ENCODE peak calls at places on chromosome 13, in five cellular contexts. One of them, this sample, is unnamed.
A peak's percentile ranks its signal among the peaks of the same experiment; 100 is the strongest.

GRCh38 chr13:80962855-80963254 is 621.9 kb upstream of the SPRY2 start:
- DNase-seq in kidney epithelial cell: no peak
- DNase-seq in dorsolateral prefrontal cortex: no peak
- DNase-seq in psoas muscle: no peak
- DNase-seq in left ventricle myocardium inferior: no peak
- DNase-seq in this sample: no peak

GRCh38 chr13:93244141-93244917 is 17.7 kb downstream of the GPC6 start:
- DNase-seq in kidney epithelial cell: no peak
- DNase-seq in dorsolateral prefrontal cortex: peak; percentile 43
- DNase-seq in psoas muscle: no peak
- DNase-seq in left ventricle myocardium inferior: no peak
- DNase-seq in this sample: no peak

GRCh38 chr13:24216176-24216575 is 55.7 kb downstream of the SPATA13 start:
- DNase-seq in kidney epithelial cell: no peak
- DNase-seq in dorsolateral prefrontal cortex: no peak
- DNase-seq in psoas muscle: no peak
- DNase-seq in left ventricle myocardium inferior: no peak
- DNase-seq in this sample: no peak

GRCh38 chr13:106591299-106591698 is 23.4 kb upstream of the ARGLU1 start:
- DNase-seq in kidney epithelial cell: no peak
- DNase-seq in dorsolateral prefrontal cortex: no peak
- DNase-seq in psoas muscle: no peak
- DNase-seq in left ventricle myocardium inferior: no peak
- DNase-seq in this sample: no peak

GRCh38 chr13:111531505-111531904 is 211.1 kb downstream of the TEX29 start:
- DNase-seq in kidney epithelial cell: no peak
- DNase-seq in dorsolateral prefrontal cortex: peak; percentile 44
- DNase-seq in psoas muscle: no peak
- DNase-seq in left ventricle myocardium inferior: no peak
- DNase-seq in this sample: no peak

GRCh38 chr13:109509154-109509905 is 277.1 kb downstream of the IRS2 start:
- DNase-seq in kidney epithelial cell: no peak
- DNase-seq in dorsolateral prefrontal cortex: no peak
- DNase-seq in psoas muscle: no peak
- DNase-seq in left ventricle myocardium inferior: no peak
- DNase-seq in this sample: peak; percentile 33

GRCh38 chr13:28652002-28652401 is 6.9 kb upstream of the POMP start:
- DNase-seq in kidney epithelial cell: no peak
- DNase-seq in dorsolateral prefrontal cortex: no peak
- DNase-seq in psoas muscle: no peak
- DNase-seq in left ventricle myocardium inferior: no peak
- DNase-seq in this sample: no peak

GRCh38 chr13:97211986-97212385 is 10.1 kb upstream of the MBNL2 start:
- DNase-seq in kidney epithelial cell: no peak
- DNase-seq in dorsolateral prefrontal cortex: no peak
- DNase-seq in psoas muscle: no peak
- DNase-seq in left ventricle myocardium inferior: no peak
- DNase-seq in this sample: no peak

GRCh38 chr13:91372813-91373420 is 25.4 kb downstream of the MIR17HG start:
- DNase-seq in kidney epithelial cell: no peak
- DNase-seq in dorsolateral prefrontal cortex: no peak
- DNase-seq in psoas muscle: no peak
- DNase-seq in left ventricle myocardium inferior: no peak
- DNase-seq in this sample: no peak

GRCh38 chr13:49374585-49375290 is 69.1 kb downstream of the CAB39L start:
- DNase-seq in kidney epithelial cell: peak; percentile 76
- DNase-seq in dorsolateral prefrontal cortex: no peak
- DNase-seq in psoas muscle: no peak
- DNase-seq in left ventricle myocardium inferior: no peak
- DNase-seq in this sample: no peak

GRCh38 chr13:75507027-75508001 is 25.3 kb upstream of the TBC1D4 start:
- DNase-seq in kidney epithelial cell: no peak
- DNase-seq in dorsolateral prefrontal cortex: no peak
- DNase-seq in psoas muscle: no peak
- DNase-seq in left ventricle myocardium inferior: no peak
- DNase-seq in this sample: no peak

GRCh38 chr13:108919036-108919907 is 289.9 kb downstream of the MYO16 start:
- DNase-seq in kidney epithelial cell: no peak
- DNase-seq in dorsolateral prefrontal cortex: no peak
- DNase-seq in psoas muscle: no peak
- DNase-seq in left ventricle myocardium inferior: no peak
- DNase-seq in this sample: no peak

GRCh38 chr13:24187185-24187584 is 26.7 kb downstream of the SPATA13 start:
- DNase-seq in kidney epithelial cell: no peak
- DNase-seq in dorsolateral prefrontal cortex: no peak
- DNase-seq in psoas muscle: no peak
- DNase-seq in left ventricle myocardium inferior: no peak
- DNase-seq in this sample: no peak

GRCh38 chr13:46603165-46603603 is 50.2 kb downstream of the LRCH1 start:
- DNase-seq in kidney epithelial cell: no peak
- DNase-seq in dorsolateral prefrontal cortex: no peak
- DNase-seq in psoas muscle: no peak
- DNase-seq in left ventricle myocardium inferior: no peak
- DNase-seq in this sample: no peak

GRCh38 chr13:31421756-31422155 is 222.0 kb downstream of the B3GLCT start:
- DNase-seq in kidney epithelial cell: no peak
- DNase-seq in dorsolateral prefrontal cortex: no peak
- DNase-seq in psoas muscle: no peak
- DNase-seq in left ventricle myocardium inferior: no peak
- DNase-seq in this sample: no peak
- TF ChIP-seq CTCF in kidney epithelial cell: no peak
- TF ChIP-seq CTCF in dorsolateral prefrontal cortex: no peak
- TF ChIP-seq CTCF in psoas muscle: no peak
- TF ChIP-seq CTCF in left ventricle myocardium inferior: no peak
- TF ChIP-seq CTCF in this sample: no peak

DNA sequence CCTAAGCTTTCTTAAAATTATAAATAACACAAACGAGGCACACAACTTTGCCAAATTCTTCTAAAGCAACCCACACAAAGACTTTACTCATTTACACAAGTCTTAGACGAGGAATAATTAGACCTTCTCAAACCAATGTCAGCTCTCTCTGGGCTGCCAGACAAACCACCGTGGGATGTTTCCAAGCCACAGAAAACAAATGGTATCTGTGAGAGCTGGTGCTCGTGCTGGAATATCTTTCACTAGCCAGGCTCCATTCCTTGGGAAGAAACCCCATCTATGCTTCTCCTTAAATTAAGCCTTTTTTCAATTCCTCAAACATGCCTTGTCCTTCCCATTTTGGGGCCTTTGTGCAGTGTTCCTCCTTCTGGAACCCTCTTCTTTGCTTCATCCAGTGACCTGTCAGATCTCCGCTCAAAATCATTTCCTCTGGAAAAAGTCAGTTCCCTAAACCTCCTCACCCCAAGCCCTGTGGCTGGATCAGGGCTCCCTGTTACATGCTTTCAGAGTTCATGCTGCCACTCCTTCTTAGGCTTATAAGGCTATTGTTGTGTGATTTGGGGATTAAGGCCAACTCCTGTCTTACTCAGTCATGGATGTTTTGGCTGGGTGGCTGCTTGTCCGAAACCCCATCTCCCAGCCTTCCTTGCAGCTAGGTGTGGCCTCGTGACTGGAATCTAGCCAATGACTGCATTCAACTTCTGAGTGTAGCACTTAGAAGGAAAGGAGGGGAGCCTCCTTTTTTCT is 64.2 kb upstream of the GTF2F2 start:
- DNase-seq in kidney epithelial cell: no peak
- DNase-seq in dorsolateral prefrontal cortex: no peak
- DNase-seq in psoas muscle: no peak
- DNase-seq in left ventricle myocardium inferior: no peak
- DNase-seq in this sample: no peak
- H3K4me3 ChIP-seq in kidney epithelial cell: no peak overlapping the region
- H3K4me3 ChIP-seq in dorsolateral prefrontal cortex: no peak overlapping the region
- H3K4me3 ChIP-seq in psoas muscle: no peak overlapping the region
- H3K4me3 ChIP-seq in left ventricle myocardium inferior: no peak overlapping the region
- H3K4me3 ChIP-seq in this sample: no peak overlapping the region

GRCh38 chr13:112969692-112970338 is 801 bp downstream of the MCF2L start:
- DNase-seq in kidney epithelial cell: no peak
- DNase-seq in dorsolateral prefrontal cortex: peak; percentile 32
- DNase-seq in psoas muscle: peak; percentile 8
- DNase-seq in left ventricle myocardium inferior: no peak
- DNase-seq in this sample: no peak

GRCh38 chr13:112968910-112969691 is at the start of gene MCF2L:
- DNase-seq in kidney epithelial cell: no peak
- DNase-seq in dorsolateral prefrontal cortex: peak; percentile 66
- DNase-seq in psoas muscle: peak; percentile 53
- DNase-seq in left ventricle myocardium inferior: peak; percentile 46
- DNase-seq in this sample: no peak

GRCh38 chr13:112966776-112967175 is 2.2 kb upstream of the MCF2L start:
- DNase-seq in kidney epithelial cell: no peak
- DNase-seq in dorsolateral prefrontal cortex: peak; percentile 13
- DNase-seq in psoas muscle: peak; percentile 17
- DNase-seq in left ventricle myocardium inferior: no peak
- DNase-seq in this sample: no peak

GRCh38 chr13:112967666-112968379 is 1.2 kb upstream of the MCF2L start:
- DNase-seq in kidney epithelial cell: no peak
- DNase-seq in dorsolateral prefrontal cortex: peak; percentile 53
- DNase-seq in psoas muscle: peak; percentile 15
- DNase-seq in left ventricle myocardium inferior: no peak
- DNase-seq in this sample: no peak

GRCh38 chr13:112968380-112968909 is 569 bp upstream of the MCF2L start:
- DNase-seq in kidney epithelial cell: no peak
- DNase-seq in dorsolateral prefrontal cortex: peak; percentile 63
- DNase-seq in psoas muscle: peak; percentile 42
- DNase-seq in left ventricle myocardium inferior: peak; percentile 55
- DNase-seq in this sample: no peak
- TF ChIP-seq CTCF in kidney epithelial cell: no peak
- TF ChIP-seq CTCF in dorsolateral prefrontal cortex: no peak
- TF ChIP-seq CTCF in psoas muscle: no peak
- TF ChIP-seq CTCF in left ventricle myocardium inferior: peak; percentile 27
- TF ChIP-seq CTCF in this sample: no peak

DNA sequence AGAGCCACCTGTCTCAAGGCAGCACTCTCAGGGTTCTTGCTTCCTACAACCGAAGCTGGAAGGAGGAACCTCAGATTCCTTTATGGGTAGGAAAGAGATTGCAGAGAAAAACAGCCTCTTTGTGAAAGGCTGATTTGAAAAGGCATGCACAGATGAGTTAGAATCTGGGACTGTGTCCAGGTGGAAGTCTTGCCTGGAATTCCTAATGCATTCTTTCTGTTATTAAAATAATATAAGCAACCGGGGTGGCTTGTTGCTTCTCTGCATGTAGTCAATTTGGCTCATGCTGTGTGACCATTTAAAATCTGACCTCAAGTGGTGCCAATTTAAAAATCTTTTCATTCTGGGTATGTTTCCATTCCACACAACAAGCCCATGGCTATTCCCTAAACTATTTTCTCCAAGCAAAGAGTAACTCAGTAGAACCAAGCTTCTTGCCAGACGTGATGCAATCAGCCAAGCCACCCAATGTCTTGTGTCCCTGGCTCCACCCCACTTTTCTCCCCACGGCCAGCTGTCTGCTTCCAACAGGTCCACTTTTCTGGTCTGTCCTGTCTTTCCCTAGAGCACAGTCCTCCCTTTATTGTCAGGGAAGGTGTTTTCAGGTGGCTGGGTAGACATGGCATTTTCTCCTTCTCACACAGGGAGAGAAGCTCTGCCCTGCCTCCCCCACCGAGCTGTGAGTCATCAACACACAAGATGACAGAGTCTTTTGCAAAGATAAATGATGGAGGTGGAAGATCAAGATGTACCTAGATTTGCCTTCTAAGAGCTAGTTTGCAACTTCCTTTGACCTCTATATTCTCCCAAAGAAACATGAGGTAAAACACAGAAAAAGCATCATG is 394.3 kb downstream of the FOXO1 start:
- DNase-seq in kidney epithelial cell: no peak
- DNase-seq in dorsolateral prefrontal cortex: no peak
- DNase-seq in psoas muscle: peak; percentile 84
- DNase-seq in left ventricle myocardium inferior: peak; percentile 67
- DNase-seq in this sample: peak; percentile 53
- H3K4me3 ChIP-seq in kidney epithelial cell: no peak overlapping the region
- H3K4me3 ChIP-seq in dorsolateral prefrontal cortex: no peak overlapping the region
- H3K4me3 ChIP-seq in psoas muscle: no peak overlapping the region
- H3K4me3 ChIP-seq in left ventricle myocardium inferior: no peak overlapping the region
- H3K4me3 ChIP-seq in this sample: no peak overlapping the region

DNA sequence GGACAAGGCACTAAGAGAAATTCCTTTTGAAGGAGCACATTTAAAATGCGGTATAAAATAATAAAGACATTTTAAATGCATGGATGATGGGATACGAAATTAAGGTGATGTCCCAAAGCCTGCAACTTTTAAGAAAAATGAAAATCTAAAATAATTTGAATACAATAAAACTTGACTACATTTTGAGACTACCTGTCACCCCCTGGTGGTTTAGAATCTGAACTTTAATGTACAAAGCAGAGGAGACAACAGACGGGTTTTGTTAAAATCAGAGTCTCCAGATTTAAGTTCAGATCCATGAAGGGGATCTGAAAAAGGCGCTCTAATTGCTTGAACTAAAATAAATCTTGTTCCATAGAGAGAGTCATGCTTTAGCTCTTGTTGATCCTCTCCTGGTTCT is 1129.3 kb upstream of the PCDH20 start:
- DNase-seq in kidney epithelial cell: no peak
- DNase-seq in dorsolateral prefrontal cortex: no peak
- DNase-seq in psoas muscle: no peak
- DNase-seq in left ventricle myocardium inferior: no peak
- DNase-seq in this sample: no peak
- TF ChIP-seq CTCF in kidney epithelial cell: peak; percentile 2
- TF ChIP-seq CTCF in dorsolateral prefrontal cortex: no peak
- TF ChIP-seq CTCF in psoas muscle: no peak
- TF ChIP-seq CTCF in left ventricle myocardium inferior: no peak
- TF ChIP-seq CTCF in this sample: no peak

DNA sequence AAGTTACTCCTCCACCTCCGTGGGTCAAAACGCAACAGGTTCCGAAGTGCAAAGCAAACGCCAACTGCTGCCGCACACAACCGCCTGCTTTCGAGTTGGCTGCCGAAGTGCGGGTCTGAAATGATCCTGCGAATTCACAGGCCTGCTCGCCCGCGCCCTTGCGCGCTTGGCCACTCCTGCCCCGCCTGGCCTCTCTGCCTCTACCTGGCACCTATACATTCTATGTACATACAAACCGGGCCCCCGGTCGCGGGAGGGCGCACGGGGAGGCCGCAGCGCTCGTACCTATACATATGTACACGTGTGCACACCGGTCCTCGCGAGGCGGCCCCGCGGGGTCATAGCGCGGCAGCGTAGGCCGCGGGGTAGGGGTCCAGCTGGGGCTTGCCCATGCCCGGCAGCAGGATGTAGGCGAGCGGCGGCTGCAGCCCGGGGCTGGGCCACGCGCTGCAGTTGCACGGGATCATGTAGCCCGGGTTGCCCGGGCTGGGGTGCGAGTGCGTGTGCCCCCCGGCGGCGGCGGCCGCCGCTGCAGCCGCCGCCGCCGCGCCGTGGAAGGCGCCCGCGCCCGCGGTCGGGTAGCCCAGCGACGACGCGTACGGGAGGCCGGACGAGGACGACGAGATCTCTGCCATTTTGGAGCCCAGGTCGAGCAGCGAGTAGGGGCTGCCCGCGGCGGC is 1.3 kb downstream of the SOX21 start:
- DNase-seq in kidney epithelial cell: no peak
- DNase-seq in dorsolateral prefrontal cortex: no peak
- DNase-seq in psoas muscle: no peak
- DNase-seq in left ventricle myocardium inferior: no peak
- DNase-seq in this sample: no peak
- H3K4me3 ChIP-seq in kidney epithelial cell: no peak overlapping the region
- H3K4me3 ChIP-seq in dorsolateral prefrontal cortex: peak overlapping the region; percentile 46
- H3K4me3 ChIP-seq in psoas muscle: peak overlapping the region; percentile 58
- H3K4me3 ChIP-seq in left ventricle myocardium inferior: peak overlapping the region; percentile 56
- H3K4me3 ChIP-seq in this sample: peak overlapping the region; percentile 18

DNA sequence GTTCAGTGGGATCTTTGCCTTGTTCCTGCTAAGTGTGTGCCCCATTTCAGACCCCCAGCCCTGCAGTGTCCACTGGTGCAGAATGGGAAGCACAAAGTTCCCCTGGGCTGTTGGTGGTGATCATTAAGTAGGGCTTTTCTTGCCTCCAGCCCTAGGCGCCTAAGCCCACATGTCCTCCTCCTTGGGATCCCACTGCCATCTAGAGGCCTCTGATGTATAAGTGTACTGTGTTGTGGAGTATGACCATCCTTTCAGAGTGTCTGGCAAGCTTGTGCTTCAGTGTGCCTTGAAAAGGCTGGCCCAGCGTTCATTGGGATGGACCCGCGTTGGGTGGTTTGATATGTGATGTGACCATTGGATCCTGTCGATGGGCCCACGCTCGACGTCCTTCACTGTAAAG is 71.2 kb downstream of the WASF3 start:
- DNase-seq in kidney epithelial cell: no peak
- DNase-seq in dorsolateral prefrontal cortex: no peak
- DNase-seq in psoas muscle: no peak
- DNase-seq in left ventricle myocardium inferior: no peak
- DNase-seq in this sample: no peak
- TF ChIP-seq CTCF in kidney epithelial cell: peak; percentile 15
- TF ChIP-seq CTCF in dorsolateral prefrontal cortex: no peak
- TF ChIP-seq CTCF in psoas muscle: no peak
- TF ChIP-seq CTCF in left ventricle myocardium inferior: no peak
- TF ChIP-seq CTCF in this sample: peak; percentile 21

This sample was measured in AG04449.